ENCODE peak calls at places on chromosomes 7 and 10, in nine cellular contexts. F is endothelial cell of umbilical vein, S is WTC11, H is SK-N-SH, P is H1, B is A549, Y is HCT116, I is HepG2, Q is K562. D is an unnamed sample.

GRCh38 chr7:117834983-117835664 is 38.1 kb downstream of the CTTNBP2 start:
- DNase-seq in F (no peak), S (peak; percentile 22), H (no peak), P (no peak), B (no peak), Y (no peak), I (no peak), Q (no peak), D (peak; percentile 41)

GRCh38 chr7:14639801-14640200 is 262.8 kb downstream of the DGKB start:
- DNase-seq in F (no peak), S (no peak), H (no peak), P (no peak), B (no peak), Y (no peak), I (no peak), Q (no peak), D (no peak)

GRCh38 chr7:13846386-13846785 is 143.1 kb downstream of the ETV1 start:
- DNase-seq in F (no peak), S (no peak), H (no peak), P (no peak), B (no peak), Y (no peak), I (no peak), Q (no peak), D (no peak)

GRCh38 chr7:107816053-107816566 is 13.1 kb upstream of the SLC26A3 start:
- DNase-seq in F (peak; percentile 42), S (no peak), H (no peak), P (no peak), B (no peak), Y (no peak), I (no peak), Q (no peak), D (no peak)

GRCh38 chr7:88002617-88003016 is 68.6 kb downstream of the ADAM22 start:
- DNase-seq in F (no peak), S (no peak), H (no peak), P (no peak), B (no peak), Y (no peak), I (no peak), Q (no peak), D (no peak)

GRCh38 chr7:155205368-155206285 is 92.1 kb upstream of the INSIG1 start:
- DNase-seq in F (peak; percentile 97), S (peak; percentile 55), H (peak; percentile 65), P (peak; percentile 55), B (peak; percentile 95), Y (peak; percentile 91), I (no peak), Q (peak; percentile 100), D (peak; percentile 100)

GRCh38 chr7:35035511-35035921 is 1.8 kb downstream of the DPY19L1 start:
- DNase-seq in F (peak; percentile 51), S (no peak), H (no peak), P (no peak), B (peak; percentile 75), Y (peak; percentile 45), I (peak; percentile 21), Q (no peak), D (peak; percentile 16)

GRCh38 chr7:40015790-40016296 is 65.8 kb downstream of the CDK13 start:
- DNase-seq in F (peak; percentile 53), S (no peak), H (peak; percentile 41), P (no peak), B (peak; percentile 14), Y (no peak), I (peak; percentile 14), Q (no peak), D (peak; percentile 50)

GRCh38 chr7:93889261-93889660 is 1.3 kb downstream of the TFPI2 start:
- DNase-seq in F (no peak), S (no peak), H (no peak), P (no peak), B (peak; percentile 45), Y (no peak), I (no peak), Q (no peak), D (no peak)

GRCh38 chr7:1274876-1275684 is 42.4 kb downstream of the UNCX start:
- DNase-seq in F (no peak), S (no peak), H (peak; percentile 71), P (no peak), B (no peak), Y (no peak), I (no peak), Q (no peak), D (no peak)

GRCh38 chr10:132986076-132986475 is 43.7 kb upstream of the CFAP46 start:
- DNase-seq in F (no peak), S (no peak), H (no peak), P (no peak), B (no peak), Y (no peak), I (no peak), Q (no peak), D (no peak)

GRCh38 chr10:114749014-114749413 is 72.6 kb upstream of the FHIP2A start:
- DNase-seq in F (peak; percentile 98), S (no peak), H (no peak), P (no peak), B (no peak), Y (no peak), I (no peak), Q (no peak), D (no peak)

GRCh38 chr7:51316666-51317581 is at the start of gene COBL:
- DNase-seq in F (no peak), S (peak; percentile 74), H (no peak), P (peak; percentile 85), B (no peak), Y (no peak), I (no peak), Q (peak; percentile 77), D (no peak)

GRCh38 chr7:2001601-2002442 is 230.9 kb downstream of the MAD1L1 start:
- DNase-seq in F (no peak), S (no peak), H (no peak), P (no peak), B (no peak), Y (no peak), I (no peak), Q (no peak), D (no peak)

GRCh38 chr7:30879139-30880089 is 32.2 kb upstream of the AQP1 start:
- DNase-seq in F (no peak), S (peak; percentile 53), H (no peak), P (no peak), B (no peak), Y (no peak), I (no peak), Q (no peak), D (no peak)

GRCh38 chr7:23347682-23348180 is 48.6 kb downstream of the MALSU1 start:
- DNase-seq in F (peak; percentile 88), S (no peak), H (no peak), P (no peak), B (peak; percentile 60), Y (peak; percentile 59), I (no peak), Q (peak; percentile 48), D (peak; percentile 64)

GRCh38 chr7:30237271-30237695 is 47.1 kb upstream of the ZNRF2 start:
- DNase-seq in F (no peak), S (no peak), H (no peak), P (no peak), B (no peak), Y (no peak), I (no peak), Q (no peak), D (no peak)

GRCh38 chr7:4343272-4344000 is 338.7 kb upstream of the FOXK1 start:
- DNase-seq in F (no peak), S (no peak), H (no peak), P (no peak), B (no peak), Y (no peak), I (peak; percentile 29), Q (peak; percentile 14), D (peak; percentile 76)

GRCh38 chr7:102149416-102149815 is 137.3 kb upstream of the SH2B2 start:
- DNase-seq in F (no peak), S (no peak), H (no peak), P (no peak), B (no peak), Y (no peak), I (no peak), Q (no peak), D (no peak)

GRCh38 chr10:79331709-79332108 is 15.6 kb upstream of the PPIF start:
- DNase-seq in F (no peak), S (no peak), H (no peak), P (no peak), B (peak; percentile 73), Y (no peak), I (no peak), Q (no peak), D (peak; percentile 89)

GRCh38 chr10:77792155-77792554 is 134.4 kb downstream of the DLG5 start:
- DNase-seq in F (no peak), S (no peak), H (no peak), P (no peak), B (no peak), Y (no peak), I (no peak), Q (no peak), D (no peak)

GRCh38 chr7:65967361-65968155 is 14.5 kb downstream of the GUSB start:
- DNase-seq in F (no peak), S (no peak), H (no peak), P (no peak), B (no peak), Y (no peak), I (no peak), Q (no peak), D (no peak)

GRCh38 chr10:43077421-43078171 is 727 bp downstream of the RET start:
- DNase-seq in F (no peak), S (peak; percentile 56), H (peak; percentile 59), P (peak; percentile 69), B (peak; percentile 22), Y (no peak), I (no peak), Q (no peak), D (peak; percentile 49)
- TF ChIP-seq MAX in F (no peak), S (no peak), H (no peak), P (peak; percentile 12), B (no peak), Y (no peak), I (no peak), Q (no peak), D (no peak)

GRCh38 chr7:106570146-106570545 is 90.8 kb downstream of the CCDC71L start:
- DNase-seq in F (no peak), S (no peak), H (no peak), P (no peak), B (no peak), Y (no peak), I (no peak), Q (no peak), D (no peak)
- TF ChIP-seq MAX in F (no peak), S (no peak), H (no peak), P (no peak), B (no peak), Y (no peak), I (no peak), Q (no peak), D (no peak)

GRCh38 chr10:4947635-4948596 is 15.3 kb upstream of the AKR1C1 start:
- DNase-seq in F (peak; percentile 45), S (no peak), H (no peak), P (no peak), B (peak; percentile 92), Y (peak; percentile 8), I (peak; percentile 100), Q (no peak), D (no peak)
- TF ChIP-seq MAX in F (no peak), S (no peak), H (no peak), P (no peak), B (peak; percentile 55), Y (no peak), I (peak; percentile 64), Q (no peak), D (no peak)

GRCh38 chr7:16130127-16131110 is 290.9 kb downstream of the CRPPA start:
- DNase-seq in F (peak; percentile 44), S (no peak), H (no peak), P (no peak), B (no peak), Y (no peak), I (no peak), Q (no peak), D (no peak)

GRCh38 chr7:16129431-16130126 is 291.8 kb downstream of the CRPPA start:
- DNase-seq in F (peak; percentile 55), S (no peak), H (no peak), P (no peak), B (peak; percentile 29), Y (peak; percentile 34), I (no peak), Q (no peak), D (no peak)
- TF ChIP-seq MAX in F (no peak), S (no peak), H (peak; percentile 10), P (no peak), B (no peak), Y (no peak), I (no peak), Q (no peak), D (no peak)

D was measured in NB4.